ENCODE peak calls at places on chromosomes 13 and 19, in nine cellular contexts. One of them, this sample, is unnamed. For H3K4me1, the result is how much of the 10 kb centered on the place peaks cover.

GRCh38 chr13:69553976-69554375 is 553.6 kb upstream of the ATXN8OS start:
- DNase-seq in A673: no peak
- DNase-seq in tibial artery: no peak
- DNase-seq in SK-N-SH: no peak
- DNase-seq in transverse colon: no peak
- DNase-seq in esophagus squamous epithelium: no peak
- DNase-seq in heart right ventricle: no peak
- DNase-seq in psoas muscle: no peak
- DNase-seq in DND-41: no peak
- DNase-seq in this sample: no peak

GRCh38 chr13:110888390-110888789 is 26.5 kb downstream of the ANKRD10 start:
- DNase-seq in SK-N-SH: no peak
- DNase-seq in esophagus squamous epithelium: no peak
- DNase-seq in tibial artery: no peak
- DNase-seq in heart right ventricle: no peak
- DNase-seq in transverse colon: no peak
- DNase-seq in psoas muscle: no peak
- DNase-seq in A673: no peak
- DNase-seq in DND-41: no peak
- DNase-seq in this sample: no peak

GRCh38 chr19:492091-492531 is 4.2 kb upstream of the MADCAM1 start:
- DNase-seq in transverse colon: no peak
- DNase-seq in DND-41: no peak
- DNase-seq in A673: no peak
- DNase-seq in heart right ventricle: no peak
- DNase-seq in psoas muscle: peak
- DNase-seq in esophagus squamous epithelium: no peak
- DNase-seq in tibial artery: no peak
- DNase-seq in SK-N-SH: peak
- DNase-seq in this sample: no peak

GRCh38 chr19:29542776-29543175 is 17.0 kb downstream of the VSTM2B start:
- DNase-seq in tibial artery: no peak
- DNase-seq in SK-N-SH: no peak
- DNase-seq in heart right ventricle: no peak
- DNase-seq in A673: no peak
- DNase-seq in esophagus squamous epithelium: no peak
- DNase-seq in DND-41: no peak
- DNase-seq in psoas muscle: no peak
- DNase-seq in transverse colon: no peak
- DNase-seq in this sample: no peak

GRCh38 chr13:38421590-38422560 is 72.2 kb downstream of the UFM1 start:
- DNase-seq in heart right ventricle: no peak
- DNase-seq in DND-41: no peak
- DNase-seq in esophagus squamous epithelium: no peak
- DNase-seq in A673: no peak
- DNase-seq in psoas muscle: no peak
- DNase-seq in tibial artery: no peak
- DNase-seq in transverse colon: no peak
- DNase-seq in SK-N-SH: no peak
- DNase-seq in this sample: no peak

GRCh38 chr19:29596080-29596479 is 10.0 kb upstream of the POP4 start:
- DNase-seq in transverse colon: no peak
- DNase-seq in heart right ventricle: no peak
- DNase-seq in SK-N-SH: no peak
- DNase-seq in psoas muscle: no peak
- DNase-seq in tibial artery: no peak
- DNase-seq in A673: no peak
- DNase-seq in DND-41: no peak
- DNase-seq in esophagus squamous epithelium: no peak
- DNase-seq in this sample: no peak

GRCh38 chr19:51783373-51783772 is 11.6 kb upstream of the FPR3 start:
- DNase-seq in heart right ventricle: no peak
- DNase-seq in transverse colon: no peak
- DNase-seq in psoas muscle: no peak
- DNase-seq in SK-N-SH: no peak
- DNase-seq in A673: peak
- DNase-seq in tibial artery: no peak
- DNase-seq in DND-41: no peak
- DNase-seq in esophagus squamous epithelium: no peak
- DNase-seq in this sample: no peak

GRCh38 chr13:23810842-23811241 is 78.4 kb downstream of the MIPEP start:
- DNase-seq in heart right ventricle: no peak
- DNase-seq in DND-41: no peak
- DNase-seq in psoas muscle: no peak
- DNase-seq in SK-N-SH: no peak
- DNase-seq in A673: no peak
- DNase-seq in tibial artery: no peak
- DNase-seq in transverse colon: no peak
- DNase-seq in esophagus squamous epithelium: no peak
- DNase-seq in this sample: no peak

GRCh38 chr19:4120531-4120930 is 3.4 kb downstream of the MAP2K2 start:
- DNase-seq in psoas muscle: no peak
- DNase-seq in tibial artery: no peak
- DNase-seq in esophagus squamous epithelium: no peak
- DNase-seq in heart right ventricle: no peak
- DNase-seq in transverse colon: no peak
- DNase-seq in DND-41: no peak
- DNase-seq in SK-N-SH: no peak
- DNase-seq in A673: no peak
- DNase-seq in this sample: no peak

GRCh38 chr13:47087841-47088240 is 191.0 kb upstream of the HTR2A start:
- DNase-seq in SK-N-SH: no peak
- DNase-seq in esophagus squamous epithelium: no peak
- DNase-seq in tibial artery: no peak
- DNase-seq in transverse colon: no peak
- DNase-seq in heart right ventricle: no peak
- DNase-seq in DND-41: no peak
- DNase-seq in A673: no peak
- DNase-seq in psoas muscle: no peak
- DNase-seq in this sample: no peak

GRCh38 chr19:28652790-28653189 is 560.2 kb downstream of the UQCRFS1 start:
- DNase-seq in tibial artery: no peak
- DNase-seq in heart right ventricle: no peak
- DNase-seq in A673: no peak
- DNase-seq in SK-N-SH: no peak
- DNase-seq in esophagus squamous epithelium: no peak
- DNase-seq in DND-41: peak
- DNase-seq in psoas muscle: no peak
- DNase-seq in transverse colon: no peak
- DNase-seq in this sample: no peak

GRCh38 chr19:21569497-21569870 is 64.1 kb downstream of the ZNF429 start:
- DNase-seq in DND-41: peak
- DNase-seq in transverse colon: peak
- DNase-seq in A673: no peak
- DNase-seq in tibial artery: no peak
- DNase-seq in SK-N-SH: no peak
- DNase-seq in esophagus squamous epithelium: no peak
- DNase-seq in psoas muscle: no peak
- DNase-seq in heart right ventricle: no peak
- DNase-seq in this sample: peak

GRCh38 chr13:47474845-47475244 is 526.2 kb downstream of the SUCLA2 start:
- DNase-seq in DND-41: no peak
- DNase-seq in esophagus squamous epithelium: no peak
- DNase-seq in heart right ventricle: no peak
- DNase-seq in tibial artery: no peak
- DNase-seq in A673: no peak
- DNase-seq in psoas muscle: no peak
- DNase-seq in SK-N-SH: no peak
- DNase-seq in transverse colon: no peak
- DNase-seq in this sample: no peak

GRCh38 chr13:24199016-24199415 is 38.5 kb downstream of the SPATA13 start:
- DNase-seq in tibial artery: peak
- DNase-seq in heart right ventricle: no peak
- DNase-seq in SK-N-SH: no peak
- DNase-seq in esophagus squamous epithelium: no peak
- DNase-seq in A673: no peak
- DNase-seq in transverse colon: peak
- DNase-seq in psoas muscle: no peak
- DNase-seq in DND-41: no peak
- DNase-seq in this sample: no peak

GRCh38 chr13:96816874-96817273 is 177.4 kb downstream of the OXGR1 start:
- DNase-seq in A673: no peak
- DNase-seq in tibial artery: no peak
- DNase-seq in psoas muscle: no peak
- DNase-seq in SK-N-SH: no peak
- DNase-seq in transverse colon: no peak
- DNase-seq in esophagus squamous epithelium: no peak
- DNase-seq in heart right ventricle: no peak
- DNase-seq in DND-41: no peak
- DNase-seq in this sample: no peak

GRCh38 chr13:113029487-113030258 is 60.7 kb downstream of the MCF2L start:
- DNase-seq in esophagus squamous epithelium: no peak
- DNase-seq in transverse colon: peak
- DNase-seq in psoas muscle: no peak
- DNase-seq in A673: peak
- DNase-seq in tibial artery: no peak
- DNase-seq in SK-N-SH: peak
- DNase-seq in DND-41: peak
- DNase-seq in heart right ventricle: no peak
- DNase-seq in this sample: no peak

GRCh38 chr13:110503037-110503901 is 58.3 kb downstream of the RAB20 start:
- DNase-seq in heart right ventricle: no peak
- DNase-seq in DND-41: no peak
- DNase-seq in A673: peak
- DNase-seq in tibial artery: no peak
- DNase-seq in esophagus squamous epithelium: no peak
- DNase-seq in transverse colon: no peak
- DNase-seq in SK-N-SH: no peak
- DNase-seq in psoas muscle: peak
- DNase-seq in this sample: no peak

GRCh38 chr13:30333601-30334000 is 26.2 kb upstream of the KATNAL1 start:
- DNase-seq in heart right ventricle: no peak
- DNase-seq in psoas muscle: no peak
- DNase-seq in esophagus squamous epithelium: no peak
- DNase-seq in transverse colon: no peak
- DNase-seq in DND-41: no peak
- DNase-seq in A673: peak
- DNase-seq in tibial artery: no peak
- DNase-seq in SK-N-SH: no peak
- DNase-seq in this sample: no peak

DNA sequence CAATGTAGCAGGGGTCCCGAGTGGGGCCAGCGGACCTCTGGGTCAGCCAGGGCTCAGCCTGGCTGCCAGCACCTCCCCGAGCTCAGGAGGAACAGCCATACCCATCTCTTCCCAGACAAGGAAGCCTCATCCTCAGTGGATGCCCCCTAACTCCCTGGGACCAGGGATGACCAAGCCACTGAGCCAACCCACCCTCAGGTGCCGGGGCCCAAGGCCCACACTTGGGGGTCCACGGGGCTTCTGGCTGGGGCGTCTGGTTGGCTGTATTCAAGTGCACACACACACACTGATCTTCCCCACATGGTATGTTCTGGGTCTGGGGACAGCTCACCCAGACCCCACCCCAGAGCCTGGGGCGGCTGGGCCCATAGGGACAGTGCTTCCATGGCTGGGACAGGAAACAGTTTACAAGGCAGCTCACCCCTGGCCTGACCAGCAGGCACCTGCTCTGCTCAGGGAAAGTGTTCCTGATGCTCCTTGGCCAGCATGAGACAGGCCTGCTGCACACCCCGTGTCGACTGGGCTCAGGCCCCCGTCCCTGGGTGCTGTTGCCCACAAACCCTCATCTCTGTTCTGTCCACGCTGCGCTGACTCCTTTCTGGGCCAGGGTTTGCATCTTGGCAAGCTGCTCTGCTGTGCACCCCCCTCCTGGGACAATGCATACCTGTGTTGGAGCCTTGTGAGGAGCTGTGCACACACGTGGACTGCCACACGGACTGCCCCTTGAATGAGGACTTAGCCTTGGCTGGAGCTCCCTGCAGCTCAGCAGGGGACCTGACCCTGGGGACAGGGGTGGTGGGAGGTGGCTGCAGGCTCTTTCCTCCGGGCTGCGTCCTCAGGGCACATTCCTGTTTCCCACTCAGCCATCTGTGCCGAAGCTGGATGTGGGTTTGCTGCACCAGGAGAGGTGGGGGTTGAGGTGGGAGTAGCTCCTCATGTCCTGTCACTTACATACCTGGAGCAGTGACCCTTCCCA is 7.9 kb downstream of the RAB11B start:
- DNase-seq in SK-N-SH: peak
- DNase-seq in tibial artery: no peak
- DNase-seq in psoas muscle: no peak
- DNase-seq in heart right ventricle: no peak
- DNase-seq in esophagus squamous epithelium: no peak
- DNase-seq in DND-41: no peak
- DNase-seq in A673: no peak
- DNase-seq in transverse colon: no peak
- DNase-seq in this sample: no peak
- H3K4me1 ChIP-seq in SK-N-SH: under half
- H3K4me1 ChIP-seq in tibial artery: under half
- H3K4me1 ChIP-seq in psoas muscle: under half
- H3K4me1 ChIP-seq in heart right ventricle: half or more
- H3K4me1 ChIP-seq in esophagus squamous epithelium: half or more
- H3K4me1 ChIP-seq in DND-41: under half
- H3K4me1 ChIP-seq in A673: under half
- H3K4me1 ChIP-seq in transverse colon: under half
- H3K4me1 ChIP-seq in this sample: under half

GRCh38 chr19:15381864-15382263 is 2.3 kb upstream of the AKAP8 start:
- DNase-seq in heart right ventricle: no peak
- DNase-seq in esophagus squamous epithelium: no peak
- DNase-seq in transverse colon: no peak
- DNase-seq in psoas muscle: no peak
- DNase-seq in tibial artery: no peak
- DNase-seq in DND-41: no peak
- DNase-seq in SK-N-SH: no peak
- DNase-seq in A673: no peak
- DNase-seq in this sample: no peak
- H3K27ac ChIP-seq in heart right ventricle: no peak
- H3K27ac ChIP-seq in esophagus squamous epithelium: no peak
- H3K27ac ChIP-seq in transverse colon: no peak
- H3K27ac ChIP-seq in psoas muscle: no peak
- H3K27ac ChIP-seq in tibial artery: no peak
- H3K27ac ChIP-seq in DND-41: no peak
- H3K27ac ChIP-seq in SK-N-SH: peak
- H3K27ac ChIP-seq in A673: peak
- H3K27ac ChIP-seq in this sample: no peak

DNA sequence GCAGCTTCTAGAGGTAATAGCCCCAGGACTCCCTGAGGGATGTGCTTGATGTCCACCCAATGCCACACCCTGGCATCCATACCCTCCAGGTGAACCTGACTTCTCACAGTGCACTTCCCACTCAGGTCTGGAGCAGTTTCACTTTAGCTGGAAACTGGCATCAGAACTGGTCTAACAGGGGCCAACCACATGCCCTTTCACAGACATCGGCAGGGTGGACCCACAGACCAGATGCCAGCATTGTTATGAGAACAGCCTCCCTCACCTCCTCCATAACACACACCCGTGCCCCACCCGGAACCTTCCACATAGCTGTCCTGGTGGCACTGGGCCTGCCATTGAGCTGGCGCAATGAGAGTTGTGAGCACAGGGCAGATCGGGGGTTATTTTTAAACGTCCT is 77.4 kb upstream of the GPR12 start:
- DNase-seq in SK-N-SH: no peak
- DNase-seq in heart right ventricle: no peak
- DNase-seq in esophagus squamous epithelium: no peak
- DNase-seq in A673: no peak
- DNase-seq in DND-41: no peak
- DNase-seq in tibial artery: no peak
- DNase-seq in transverse colon: no peak
- DNase-seq in psoas muscle: no peak
- DNase-seq in this sample: no peak
- H3K4me3 ChIP-seq in SK-N-SH: no peak
- H3K4me3 ChIP-seq in heart right ventricle: no peak
- H3K4me3 ChIP-seq in esophagus squamous epithelium: no peak
- H3K4me3 ChIP-seq in A673: no peak
- H3K4me3 ChIP-seq in DND-41: no peak
- H3K4me3 ChIP-seq in tibial artery: no peak
- H3K4me3 ChIP-seq in transverse colon: no peak
- H3K4me3 ChIP-seq in psoas muscle: no peak
- H3K4me3 ChIP-seq in this sample: no peak

GRCh38 chr13:49807681-49808080 is 15.2 kb upstream of the KPNA3 start:
- DNase-seq in SK-N-SH: no peak
- DNase-seq in heart right ventricle: no peak
- DNase-seq in psoas muscle: no peak
- DNase-seq in A673: no peak
- DNase-seq in esophagus squamous epithelium: no peak
- DNase-seq in tibial artery: no peak
- DNase-seq in DND-41: no peak
- DNase-seq in transverse colon: no peak
- DNase-seq in this sample: no peak
- H3K4me1 ChIP-seq in SK-N-SH: under half
- H3K4me1 ChIP-seq in heart right ventricle: under half
- H3K4me1 ChIP-seq in psoas muscle: under half
- H3K4me1 ChIP-seq in A673: under half
- H3K4me1 ChIP-seq in esophagus squamous epithelium: under half
- H3K4me1 ChIP-seq in tibial artery: under half
- H3K4me1 ChIP-seq in DND-41: under half
- H3K4me1 ChIP-seq in transverse colon: under half
- H3K4me1 ChIP-seq in this sample: under half

This sample was measured in lower lobe of right lung.